ENCODE peak calls at places on chromosomes 7 and 10, in six cellular contexts. L, O, B, Q, P and I are unnamed samples.

GRCh38 chr7:36637417-36637816 is 86.9 kb downstream of the AOAH start:
- DNase-seq in L (no peak), O (no peak), B (no peak), Q (no peak), P (no peak), I (no peak)

GRCh38 chr10:75238182-75239180 is 2.7 kb upstream of the COMTD1 start:
- DNase-seq in L (no peak), O (no peak), B (peak; percentile 44), Q (no peak), P (no peak), I (no peak)

GRCh38 chr10:29946953-29947700 is 112.3 kb downstream of the JCAD start:
- DNase-seq in L (no peak), O (no peak), B (peak; percentile 69), Q (no peak), P (peak; percentile 88), I (peak; percentile 20)

GRCh38 chr10:76916536-76916935 is 721.1 kb downstream of the KCNMA1 start:
- DNase-seq in L (no peak), O (no peak), B (no peak), Q (no peak), P (no peak), I (no peak)

GRCh38 chr7:37927739-37928444 is 7.5 kb downstream of the EPDR1 start:
- DNase-seq in L (no peak), O (no peak), B (no peak), Q (no peak), P (no peak), I (no peak)

GRCh38 chr10:68560201-68560915 is at the start of gene TET1:
- DNase-seq in L (peak; percentile 26), O (peak; percentile 61), B (peak; percentile 91), Q (no peak), P (peak; percentile 55), I (no peak)

GRCh38 chr7:131424219-131424822 is 96.6 kb downstream of the MKLN1 start:
- DNase-seq in L (peak; percentile 8), O (peak; percentile 43), B (no peak), Q (no peak), P (peak; percentile 46), I (peak; percentile 47)

GRCh38 chr10:52678611-52679010 is 94.0 kb downstream of the MBL2 start:
- DNase-seq in L (no peak), O (no peak), B (no peak), Q (no peak), P (no peak), I (no peak)

GRCh38 chr10:4263281-4263921 is 478.4 kb upstream of the KLF6 start:
- DNase-seq in L (no peak), O (no peak), B (no peak), Q (no peak), P (no peak), I (no peak)

GRCh38 chr10:5944389-5945202 is 32.7 kb downstream of the IL15RA start:
- DNase-seq in L (no peak), O (no peak), B (no peak), Q (no peak), P (peak; percentile 97), I (peak; percentile 95)

GRCh38 chr7:24709051-24709450 is 48.2 kb downstream of the GSDME start:
- DNase-seq in L (no peak), O (no peak), B (peak; percentile 36), Q (no peak), P (no peak), I (peak; percentile 6)

GRCh38 chr7:14762552-14762951 is 140.0 kb downstream of the DGKB start:
- DNase-seq in L (no peak), O (no peak), B (no peak), Q (no peak), P (no peak), I (no peak)